ENCODE peak calls at places on chromosome 3, in six cellular contexts. O is activated B cell treated with CpG ODN at 0.5 μM for 24 hours, C is RPMI8226, E is AG10803, G is ELF-1, X is progenitor cell of endocrine pancreas. Z is an unnamed sample.

GRCh38 chr3:81744366-81744765 is 17.1 kb downstream of the GBE1 start:
- DNase-seq in O (no peak), C (no peak), E (peak; percentile 97), G (peak; percentile 4), X (no peak), Z (peak; percentile 84)

GRCh38 chr3:188578579-188579363 is 424.8 kb downstream of the LPP start:
- DNase-seq in O (no peak), C (no peak), E (peak; percentile 93), G (no peak), X (no peak), Z (peak; percentile 89)

GRCh38 chr3:77038468-77038927 is 1.4 kb upstream of the ROBO2 start:
- DNase-seq in O (no peak), C (peak; percentile 63), E (peak; percentile 77), G (peak; percentile 86), X (peak; percentile 48), Z (peak; percentile 92)

GRCh38 chr3:125032100-125032643 is 23.6 kb downstream of the HEG1 start:
- DNase-seq in O (no peak), C (no peak), E (no peak), G (peak; percentile 85), X (no peak), Z (no peak)

GRCh38 chr3:177760803-177761202 is 563.5 kb upstream of the TBL1XR1 start:
- DNase-seq in O (no peak), C (no peak), E (peak; percentile 93), G (no peak), X (no peak), Z (peak; percentile 54)

GRCh38 chr3:54232618-54233017 is 110.3 kb downstream of the CACNA2D3 start:
- DNase-seq in O (no peak), C (no peak), E (no peak), G (no peak), X (no peak), Z (no peak)

GRCh38 chr3:157335677-157336076 is 101.0 kb upstream of the PTX3 start:
- DNase-seq in O (no peak), C (no peak), E (peak; percentile 52), G (peak; percentile 54), X (no peak), Z (peak; percentile 88)

GRCh38 chr3:13706451-13706850 is 157.5 kb downstream of the FBLN2 start:
- DNase-seq in O (peak; percentile 7), C (no peak), E (no peak), G (no peak), X (peak; percentile 0), Z (no peak)

GRCh38 chr3:45642731-45643152 is 46.5 kb upstream of the SACM1L start:
- DNase-seq in O (no peak), C (no peak), E (peak; percentile 69), G (peak; percentile 8), X (no peak), Z (peak; percentile 92)

GRCh38 chr3:32306072-32306471 is 67.6 kb downstream of the CMTM8 start:
- DNase-seq in O (no peak), C (no peak), E (no peak), G (no peak), X (no peak), Z (no peak)

GRCh38 chr3:186236357-186237020 is 125.5 kb downstream of the DGKG start:
- DNase-seq in O (no peak), C (no peak), E (no peak), G (no peak), X (no peak), Z (no peak)

GRCh38 chr3:36710606-36711005 is 53.7 kb downstream of the DCLK3 start:
- DNase-seq in O (no peak), C (no peak), E (no peak), G (no peak), X (no peak), Z (no peak)

GRCh38 chr3:105255351-105255750 is 111.4 kb upstream of the ALCAM start:
- DNase-seq in O (no peak), C (no peak), E (no peak), G (no peak), X (no peak), Z (no peak)

GRCh38 chr3:16658933-16659793 is 53.9 kb upstream of the DAZL start:
- DNase-seq in O (no peak), C (no peak), E (no peak), G (peak; percentile 75), X (no peak), Z (no peak)

GRCh38 chr3:58214484-58215316 is 3.9 kb upstream of the DNASE1L3 start:
- DNase-seq in O (peak; percentile 51), C (peak; percentile 89), E (peak; percentile 39), G (peak; percentile 20), X (no peak), Z (no peak)

GRCh38 chr3:73037369-73037699 is 24.1 kb upstream of the EBLN2 start:
- DNase-seq in O (no peak), C (no peak), E (peak; percentile 33), G (no peak), X (no peak), Z (peak; percentile 36)

GRCh38 chr3:196156160-196156559 is 55.0 kb downstream of the ZDHHC19 start:
- DNase-seq in O (no peak), C (no peak), E (no peak), G (no peak), X (no peak), Z (no peak)

GRCh38 chr3:17233398-17233800 is 348.6 kb downstream of the PLCL2 start:
- DNase-seq in O (no peak), C (peak; percentile 46), E (peak; percentile 53), G (peak; percentile 14), X (no peak), Z (peak; percentile 78)

GRCh38 chr3:73592154-73592877 is 32.4 kb downstream of the PDZRN3 start:
- DNase-seq in O (no peak), C (no peak), E (no peak), G (no peak), X (no peak), Z (no peak)

Z was measured in astrocyte of the hippocampus.